ENCODE peak calls at places on chromosomes 2 and 18, in seven cellular contexts. S is GDM1; P is HTR-8/SVneo; G is non-pigmented ciliary epithelial cell; Y is mucosa of gallbladder; I is SK-N-SH; Q is stimulated activated CD4-positive, alpha-beta T cell treated with anti-CD3 and anti-CD28 coated beads, Interleukin-15, amount 100 ng/mL, for 1 hour. W is an unnamed sample.

GRCh38 chr2:56168163-56168562 is 15.6 kb upstream of the CCDC85A start:
- DNase-seq in S (no peak), P (peak), G (peak), Y (no peak), I (no peak), Q (no peak), W (no peak)

GRCh38 chr2:241762321-241762932 is 14.2 kb upstream of the GAL3ST2 start:
- DNase-seq in S (no peak), P (no peak), G (no peak), Y (no peak), I (peak), Q (no peak), W (no peak)

GRCh38 chr2:112606567-112606966 is 22.2 kb downstream of the CHCHD5 start:
- DNase-seq in S (no peak), P (no peak), G (no peak), Y (no peak), I (no peak), Q (no peak), W (no peak)

GRCh38 chr2:121635371-121635770 is 13.9 kb downstream of the CLASP1 start:
- DNase-seq in S (no peak), P (no peak), G (no peak), Y (no peak), I (no peak), Q (no peak), W (no peak)

GRCh38 chr2:216724190-216724589 is 28.8 kb upstream of the IGFBP5 start:
- DNase-seq in S (no peak), P (no peak), G (no peak), Y (no peak), I (no peak), Q (no peak), W (no peak)

GRCh38 chr2:218229239-218229638 is 12.2 kb downstream of the ARPC2 start:
- DNase-seq in S (peak), P (peak), G (peak), Y (peak), I (no peak), Q (no peak), W (no peak)

GRCh38 chr2:74567862-74568261 is 13.3 kb downstream of the DOK1 start:
- DNase-seq in S (no peak), P (peak), G (peak), Y (no peak), I (no peak), Q (no peak), W (no peak)

GRCh38 chr18:25093131-25093530 is 258.8 kb downstream of the ZNF521 start:
- DNase-seq in S (no peak), P (no peak), G (no peak), Y (no peak), I (no peak), Q (no peak), W (no peak)

GRCh38 chr2:126696644-126697520 is 40.9 kb downstream of the GYPC start:
- DNase-seq in S (no peak), P (no peak), G (no peak), Y (no peak), I (no peak), Q (no peak), W (no peak)

GRCh38 chr2:240567137-240567871 is 980 bp upstream of the RNPEPL1 start:
- DNase-seq in S (no peak), P (no peak), G (no peak), Y (no peak), I (peak), Q (no peak), W (no peak)

GRCh38 chr18:36265035-36265434 is 32.5 kb upstream of the FHOD3 start:
- DNase-seq in S (no peak), P (no peak), G (peak), Y (no peak), I (no peak), Q (no peak), W (no peak)